ENCODE peak calls at places on chromosomes 3 and 15, in nine cellular contexts. One of them, this sample, is unnamed.

GRCh38 chr3:182327196-182327681 is 466.1 kb upstream of the ATP11B start:
- DNase-seq in GM23338: peak; percentile 29
- DNase-seq in fibroblast of lung: peak; percentile 95
- DNase-seq in uterus: no peak
- DNase-seq in body of pancreas: no peak
- DNase-seq in lung: no peak
- DNase-seq in CD8-positive, alpha-beta memory T cell: no peak
- DNase-seq in iPS DF 6.9: no peak
- DNase-seq in CD8-positive, alpha-beta T cell: no peak
- DNase-seq in this sample: no peak

GRCh38 chr15:99450896-99451358 is 114.9 kb upstream of the MEF2A start:
- DNase-seq in body of pancreas: peak; percentile 73
- DNase-seq in lung: peak; percentile 54
- DNase-seq in uterus: peak; percentile 76
- DNase-seq in CD8-positive, alpha-beta T cell: peak; percentile 54
- DNase-seq in fibroblast of lung: peak; percentile 86
- DNase-seq in GM23338: no peak
- DNase-seq in CD8-positive, alpha-beta memory T cell: no peak
- DNase-seq in iPS DF 6.9: no peak
- DNase-seq in this sample: no peak

GRCh38 chr3:33391255-33391995 is 48.8 kb downstream of the UBP1 start:
- DNase-seq in lung: no peak
- DNase-seq in CD8-positive, alpha-beta memory T cell: no peak
- DNase-seq in uterus: no peak
- DNase-seq in fibroblast of lung: no peak
- DNase-seq in GM23338: no peak
- DNase-seq in CD8-positive, alpha-beta T cell: no peak
- DNase-seq in body of pancreas: no peak
- DNase-seq in iPS DF 6.9: no peak
- DNase-seq in this sample: no peak

GRCh38 chr3:189355481-189356201 is 183.9 kb downstream of the TPRG1 start:
- DNase-seq in CD8-positive, alpha-beta T cell: peak; percentile 27
- DNase-seq in CD8-positive, alpha-beta memory T cell: no peak
- DNase-seq in uterus: no peak
- DNase-seq in fibroblast of lung: peak; percentile 84
- DNase-seq in iPS DF 6.9: no peak
- DNase-seq in GM23338: peak; percentile 44
- DNase-seq in lung: no peak
- DNase-seq in body of pancreas: no peak
- DNase-seq in this sample: no peak

GRCh38 chr3:99997293-99997692 is 117.0 kb downstream of the FILIP1L start:
- DNase-seq in iPS DF 6.9: no peak
- DNase-seq in GM23338: no peak
- DNase-seq in fibroblast of lung: peak; percentile 81
- DNase-seq in lung: no peak
- DNase-seq in uterus: no peak
- DNase-seq in CD8-positive, alpha-beta T cell: no peak
- DNase-seq in CD8-positive, alpha-beta memory T cell: no peak
- DNase-seq in body of pancreas: no peak
- DNase-seq in this sample: no peak

GRCh38 chr15:45372032-45372995 is 6.0 kb downstream of the GATM start:
- DNase-seq in body of pancreas: peak; percentile 59
- DNase-seq in fibroblast of lung: no peak
- DNase-seq in CD8-positive, alpha-beta T cell: no peak
- DNase-seq in lung: no peak
- DNase-seq in iPS DF 6.9: no peak
- DNase-seq in GM23338: no peak
- DNase-seq in uterus: no peak
- DNase-seq in CD8-positive, alpha-beta memory T cell: no peak
- DNase-seq in this sample: no peak

GRCh38 chr3:21889166-21889565 is 138.2 kb upstream of the ZNF385D start:
- DNase-seq in lung: no peak
- DNase-seq in body of pancreas: no peak
- DNase-seq in iPS DF 6.9: no peak
- DNase-seq in fibroblast of lung: no peak
- DNase-seq in CD8-positive, alpha-beta memory T cell: no peak
- DNase-seq in GM23338: no peak
- DNase-seq in CD8-positive, alpha-beta T cell: no peak
- DNase-seq in uterus: no peak
- DNase-seq in this sample: no peak

GRCh38 chr3:38142959-38143358 is 4.5 kb downstream of the MYD88 start:
- DNase-seq in fibroblast of lung: no peak
- DNase-seq in uterus: no peak
- DNase-seq in body of pancreas: no peak
- DNase-seq in CD8-positive, alpha-beta memory T cell: no peak
- DNase-seq in CD8-positive, alpha-beta T cell: no peak
- DNase-seq in GM23338: no peak
- DNase-seq in iPS DF 6.9: no peak
- DNase-seq in lung: peak; percentile 7
- DNase-seq in this sample: no peak

GRCh38 chr3:123377173-123377740 is 71.6 kb downstream of the ADCY5 start:
- DNase-seq in body of pancreas: no peak
- DNase-seq in iPS DF 6.9: no peak
- DNase-seq in uterus: no peak
- DNase-seq in CD8-positive, alpha-beta memory T cell: no peak
- DNase-seq in GM23338: no peak
- DNase-seq in CD8-positive, alpha-beta T cell: no peak
- DNase-seq in fibroblast of lung: no peak
- DNase-seq in lung: no peak
- DNase-seq in this sample: no peak

GRCh38 chr15:92809880-92810361 is 90.2 kb upstream of the CHD2 start:
- DNase-seq in body of pancreas: peak; percentile 74
- DNase-seq in lung: no peak
- DNase-seq in uterus: no peak
- DNase-seq in CD8-positive, alpha-beta T cell: no peak
- DNase-seq in CD8-positive, alpha-beta memory T cell: no peak
- DNase-seq in fibroblast of lung: peak; percentile 67
- DNase-seq in GM23338: no peak
- DNase-seq in iPS DF 6.9: no peak
- DNase-seq in this sample: no peak

GRCh38 chr3:186361612-186362408 is at the start of gene DGKG:
- DNase-seq in iPS DF 6.9: no peak
- DNase-seq in CD8-positive, alpha-beta memory T cell: no peak
- DNase-seq in body of pancreas: peak; percentile 54
- DNase-seq in GM23338: peak; percentile 54
- DNase-seq in lung: peak; percentile 51
- DNase-seq in uterus: peak; percentile 34
- DNase-seq in CD8-positive, alpha-beta T cell: no peak
- DNase-seq in fibroblast of lung: no peak
- DNase-seq in this sample: no peak

GRCh38 chr3:52847726-52848125 is 12.9 kb upstream of the MUSTN1 start:
- DNase-seq in CD8-positive, alpha-beta memory T cell: no peak
- DNase-seq in lung: no peak
- DNase-seq in fibroblast of lung: no peak
- DNase-seq in uterus: no peak
- DNase-seq in CD8-positive, alpha-beta T cell: no peak
- DNase-seq in body of pancreas: no peak
- DNase-seq in iPS DF 6.9: no peak
- DNase-seq in GM23338: no peak
- DNase-seq in this sample: no peak

GRCh38 chr3:60775956-60776355 is 475.3 kb downstream of the FHIT start:
- DNase-seq in body of pancreas: no peak
- DNase-seq in iPS DF 6.9: no peak
- DNase-seq in CD8-positive, alpha-beta T cell: no peak
- DNase-seq in lung: no peak
- DNase-seq in CD8-positive, alpha-beta memory T cell: no peak
- DNase-seq in fibroblast of lung: no peak
- DNase-seq in uterus: no peak
- DNase-seq in GM23338: no peak
- DNase-seq in this sample: no peak

GRCh38 chr3:136473716-136474326 is 223.7 kb downstream of the PCCB start:
- DNase-seq in CD8-positive, alpha-beta T cell: no peak
- DNase-seq in body of pancreas: no peak
- DNase-seq in lung: no peak
- DNase-seq in GM23338: no peak
- DNase-seq in iPS DF 6.9: no peak
- DNase-seq in fibroblast of lung: peak; percentile 78
- DNase-seq in uterus: no peak
- DNase-seq in CD8-positive, alpha-beta memory T cell: no peak
- DNase-seq in this sample: no peak

GRCh38 chr3:86991482-86991815 is 500 bp upstream of the VGLL3 start:
- DNase-seq in fibroblast of lung: no peak
- DNase-seq in CD8-positive, alpha-beta memory T cell: no peak
- DNase-seq in lung: no peak
- DNase-seq in body of pancreas: no peak
- DNase-seq in GM23338: no peak
- DNase-seq in CD8-positive, alpha-beta T cell: no peak
- DNase-seq in uterus: no peak
- DNase-seq in iPS DF 6.9: no peak
- DNase-seq in this sample: no peak

DNA sequence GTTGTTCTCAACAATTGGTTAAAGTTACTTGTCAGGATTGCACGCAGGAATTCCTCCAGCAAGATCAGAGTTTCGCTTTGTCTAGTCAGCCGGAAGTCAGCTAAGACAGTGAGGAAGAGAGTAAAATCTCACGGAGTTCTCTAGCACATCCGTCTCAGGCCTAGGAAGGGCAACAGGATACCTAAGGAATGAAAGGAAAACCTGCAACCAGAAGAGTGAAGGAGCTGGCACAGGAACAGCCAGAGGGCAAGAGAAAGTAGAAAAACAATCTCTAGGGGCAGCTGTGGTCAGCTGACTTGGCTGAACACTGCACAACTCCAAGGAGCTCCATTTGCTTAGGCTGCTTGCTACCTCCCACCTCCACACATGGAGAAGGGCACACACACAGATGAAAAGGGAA is 23.7 kb downstream of the RORA start:
- DNase-seq in iPS DF 6.9: no peak
- DNase-seq in fibroblast of lung: peak; percentile 65
- DNase-seq in body of pancreas: no peak
- DNase-seq in CD8-positive, alpha-beta T cell: no peak
- DNase-seq in GM23338: no peak
- DNase-seq in CD8-positive, alpha-beta memory T cell: no peak
- DNase-seq in uterus: no peak
- DNase-seq in lung: no peak
- DNase-seq in this sample: no peak
- H3K27ac ChIP-seq in iPS DF 6.9: no peak overlapping the region
- H3K27ac ChIP-seq in fibroblast of lung: no peak overlapping the region
- H3K27ac ChIP-seq in body of pancreas: no peak overlapping the region
- H3K27ac ChIP-seq in CD8-positive, alpha-beta T cell: no peak overlapping the region
- H3K27ac ChIP-seq in GM23338: peak overlapping the region; percentile 39
- H3K27ac ChIP-seq in CD8-positive, alpha-beta memory T cell: no peak overlapping the region
- H3K27ac ChIP-seq in uterus: peak overlapping the region; percentile 72
- H3K27ac ChIP-seq in lung: no peak overlapping the region
- H3K27ac ChIP-seq in this sample: peak overlapping the region; percentile 73

DNA sequence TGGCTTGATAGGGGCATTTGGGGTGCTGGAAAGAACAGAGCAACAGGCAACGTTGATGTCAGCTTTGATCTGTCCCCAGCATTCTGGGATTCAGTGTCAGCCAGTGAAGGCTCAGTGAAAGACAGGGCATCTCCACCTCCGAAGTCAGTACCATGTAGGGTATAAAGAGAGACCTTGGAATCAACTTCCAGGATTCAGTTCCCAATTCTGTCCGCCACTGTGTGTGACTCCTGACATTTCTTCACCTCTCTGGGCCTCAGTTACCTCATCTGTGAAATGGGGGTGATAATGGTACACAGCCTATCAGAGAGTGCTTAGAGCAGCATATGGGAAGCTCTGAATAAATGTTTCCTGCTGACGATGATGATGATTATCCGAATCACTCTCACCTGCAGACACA is 55.6 kb upstream of the FLNB start:
- DNase-seq in lung: no peak
- DNase-seq in body of pancreas: no peak
- DNase-seq in CD8-positive, alpha-beta memory T cell: no peak
- DNase-seq in iPS DF 6.9: no peak
- DNase-seq in fibroblast of lung: no peak
- DNase-seq in CD8-positive, alpha-beta T cell: no peak
- DNase-seq in uterus: no peak
- DNase-seq in GM23338: no peak
- DNase-seq in this sample: no peak
- H3K27ac ChIP-seq in lung: peak overlapping the region; percentile 96
- H3K27ac ChIP-seq in body of pancreas: no peak overlapping the region
- H3K27ac ChIP-seq in CD8-positive, alpha-beta memory T cell: no peak overlapping the region
- H3K27ac ChIP-seq in iPS DF 6.9: no peak overlapping the region
- H3K27ac ChIP-seq in fibroblast of lung: peak overlapping the region; percentile 72
- H3K27ac ChIP-seq in CD8-positive, alpha-beta T cell: no peak overlapping the region
- H3K27ac ChIP-seq in uterus: peak overlapping the region; percentile 95
- H3K27ac ChIP-seq in GM23338: no peak overlapping the region
- H3K27ac ChIP-seq in this sample: peak overlapping the region; percentile 93

GRCh38 chr15:25438601-25439455 is at the start of gene UBE3A:
- DNase-seq in GM23338: peak; percentile 95
- DNase-seq in CD8-positive, alpha-beta memory T cell: peak; percentile 84
- DNase-seq in uterus: peak; percentile 90
- DNase-seq in body of pancreas: peak; percentile 91
- DNase-seq in CD8-positive, alpha-beta T cell: peak; percentile 86
- DNase-seq in fibroblast of lung: peak; percentile 89
- DNase-seq in iPS DF 6.9: peak; percentile 61
- DNase-seq in lung: peak; percentile 88
- DNase-seq in this sample: peak; percentile 69

GRCh38 chr15:25435474-25436243 is 3.2 kb downstream of the UBE3A start:
- DNase-seq in CD8-positive, alpha-beta T cell: no peak
- DNase-seq in GM23338: no peak
- DNase-seq in uterus: no peak
- DNase-seq in fibroblast of lung: no peak
- DNase-seq in lung: no peak
- DNase-seq in iPS DF 6.9: no peak
- DNase-seq in body of pancreas: no peak
- DNase-seq in CD8-positive, alpha-beta memory T cell: no peak
- DNase-seq in this sample: no peak

GRCh38 chr15:25439456-25439836 is 622 bp upstream of the UBE3A start:
- DNase-seq in iPS DF 6.9: no peak
- DNase-seq in CD8-positive, alpha-beta T cell: no peak
- DNase-seq in CD8-positive, alpha-beta memory T cell: no peak
- DNase-seq in lung: no peak
- DNase-seq in body of pancreas: peak; percentile 53
- DNase-seq in uterus: no peak
- DNase-seq in fibroblast of lung: peak; percentile 27
- DNase-seq in GM23338: peak; percentile 27
- DNase-seq in this sample: no peak

GRCh38 chr15:25436707-25437106 is 2.1 kb downstream of the UBE3A start:
- DNase-seq in body of pancreas: no peak
- DNase-seq in lung: no peak
- DNase-seq in GM23338: no peak
- DNase-seq in iPS DF 6.9: no peak
- DNase-seq in CD8-positive, alpha-beta memory T cell: no peak
- DNase-seq in CD8-positive, alpha-beta T cell: no peak
- DNase-seq in fibroblast of lung: no peak
- DNase-seq in uterus: no peak
- DNase-seq in this sample: no peak

GRCh38 chr15:25437751-25438600 is 848 bp downstream of the UBE3A start:
- DNase-seq in body of pancreas: peak; percentile 47
- DNase-seq in CD8-positive, alpha-beta memory T cell: peak; percentile 44
- DNase-seq in fibroblast of lung: peak; percentile 41
- DNase-seq in iPS DF 6.9: no peak
- DNase-seq in GM23338: peak; percentile 81
- DNase-seq in lung: peak; percentile 51
- DNase-seq in CD8-positive, alpha-beta T cell: peak; percentile 37
- DNase-seq in uterus: peak; percentile 52
- DNase-seq in this sample: peak; percentile 4
- H3K27ac ChIP-seq in body of pancreas: peak overlapping the region; percentile 93
- H3K27ac ChIP-seq in CD8-positive, alpha-beta memory T cell: peak overlapping the region; percentile 85
- H3K27ac ChIP-seq in fibroblast of lung: peak overlapping the region; percentile 96
- H3K27ac ChIP-seq in iPS DF 6.9: no peak overlapping the region
- H3K27ac ChIP-seq in GM23338: peak overlapping the region; percentile 94
- H3K27ac ChIP-seq in lung: peak overlapping the region; percentile 99
- H3K27ac ChIP-seq in CD8-positive, alpha-beta T cell: peak overlapping the region; percentile 77
- H3K27ac ChIP-seq in uterus: peak overlapping the region; percentile 97
- H3K27ac ChIP-seq in this sample: peak overlapping the region; percentile 99

DNA sequence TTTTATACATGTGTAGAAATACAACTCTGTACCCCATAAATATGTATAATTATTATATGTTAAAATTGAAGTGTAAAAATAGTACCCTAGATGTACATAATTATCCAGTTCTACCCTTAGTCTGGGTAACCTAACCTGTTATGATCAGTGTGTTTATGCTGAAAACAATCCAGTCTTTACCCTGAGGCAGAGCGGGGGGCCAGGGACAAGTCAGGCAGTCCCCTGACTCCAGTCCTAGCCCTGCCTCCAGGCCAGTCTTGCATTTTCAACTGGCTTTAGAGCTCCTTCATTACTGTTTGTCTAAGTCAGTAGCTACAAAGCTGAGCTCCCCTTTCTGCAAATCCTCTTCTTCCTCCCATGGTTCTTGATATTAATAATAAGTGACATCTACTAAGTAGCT is 3.1 kb downstream of the MESD start:
- DNase-seq in lung: no peak
- DNase-seq in CD8-positive, alpha-beta T cell: no peak
- DNase-seq in fibroblast of lung: no peak
- DNase-seq in iPS DF 6.9: no peak
- DNase-seq in CD8-positive, alpha-beta memory T cell: no peak
- DNase-seq in uterus: no peak
- DNase-seq in body of pancreas: no peak
- DNase-seq in GM23338: no peak
- DNase-seq in this sample: no peak
- H3K27ac ChIP-seq in lung: no peak overlapping the region
- H3K27ac ChIP-seq in CD8-positive, alpha-beta T cell: no peak overlapping the region
- H3K27ac ChIP-seq in fibroblast of lung: no peak overlapping the region
- H3K27ac ChIP-seq in iPS DF 6.9: no peak overlapping the region
- H3K27ac ChIP-seq in CD8-positive, alpha-beta memory T cell: no peak overlapping the region
- H3K27ac ChIP-seq in uterus: no peak overlapping the region
- H3K27ac ChIP-seq in body of pancreas: no peak overlapping the region
- H3K27ac ChIP-seq in GM23338: no peak overlapping the region
- H3K27ac ChIP-seq in this sample: no peak overlapping the region

This sample was measured in thoracic aorta.